ENCODE peak calls at places on chromosomes 7 and 10, in five cellular contexts. One of them, this sample, is unnamed.

GRCh38 chr7:98616381-98617050 is 569 bp upstream of the NPTX2 start:
- DNase-seq in K562: no peak
- DNase-seq in HepG2: no peak
- DNase-seq in WTC11: peak
- DNase-seq in H1: peak
- DNase-seq in this sample: no peak

GRCh38 chr10:119657725-119658124 is 6.5 kb downstream of the BAG3 start:
- DNase-seq in HepG2: no peak
- DNase-seq in WTC11: no peak
- DNase-seq in K562: no peak
- DNase-seq in H1: no peak
- DNase-seq in this sample: no peak

GRCh38 chr10:131727612-131728011 is 173.2 kb upstream of the PPP2R2D start:
- DNase-seq in WTC11: no peak
- DNase-seq in K562: no peak
- DNase-seq in HepG2: no peak
- DNase-seq in H1: no peak
- DNase-seq in this sample: no peak

GRCh38 chr10:16717617-16718395 is 99.4 kb downstream of the RSU1 start:
- DNase-seq in K562: no peak
- DNase-seq in HepG2: no peak
- DNase-seq in WTC11: no peak
- DNase-seq in H1: no peak
- DNase-seq in this sample: no peak

GRCh38 chr7:116672596-116673503 is 854 bp downstream of the MET start:
- DNase-seq in WTC11: peak
- DNase-seq in HepG2: peak
- DNase-seq in K562: no peak
- DNase-seq in H1: no peak
- DNase-seq in this sample: no peak

GRCh38 chr10:48634198-48634983 is 29.5 kb upstream of the ARHGAP22 start:
- DNase-seq in K562: no peak
- DNase-seq in HepG2: no peak
- DNase-seq in H1: no peak
- DNase-seq in WTC11: no peak
- DNase-seq in this sample: peak

GRCh38 chr7:157690058-157690832 is 353.4 kb downstream of the DNAJB6 start:
- DNase-seq in K562: no peak
- DNase-seq in H1: peak
- DNase-seq in WTC11: peak
- DNase-seq in HepG2: no peak
- DNase-seq in this sample: no peak

GRCh38 chr7:30159698-30160143 is 24.9 kb downstream of the MTURN start:
- DNase-seq in K562: peak
- DNase-seq in HepG2: peak
- DNase-seq in H1: no peak
- DNase-seq in WTC11: no peak
- DNase-seq in this sample: no peak

GRCh38 chr10:8386781-8387180 is 332.3 kb downstream of the GATA3 start:
- DNase-seq in H1: no peak
- DNase-seq in WTC11: no peak
- DNase-seq in HepG2: no peak
- DNase-seq in K562: no peak
- DNase-seq in this sample: no peak

GRCh38 chr7:116315293-116315692 is 105.0 kb downstream of the TES start:
- DNase-seq in WTC11: no peak
- DNase-seq in K562: no peak
- DNase-seq in HepG2: no peak
- DNase-seq in H1: no peak
- DNase-seq in this sample: no peak

GRCh38 chr7:69504733-69505132 is 93.5 kb upstream of the AUTS2 start:
- DNase-seq in HepG2: no peak
- DNase-seq in WTC11: no peak
- DNase-seq in K562: no peak
- DNase-seq in H1: no peak
- DNase-seq in this sample: no peak

GRCh38 chr10:101052285-101052684 is 9.5 kb upstream of the KAZALD1 start:
- DNase-seq in K562: no peak
- DNase-seq in H1: no peak
- DNase-seq in WTC11: no peak
- DNase-seq in HepG2: no peak
- DNase-seq in this sample: no peak
- TF ChIP-seq ATF2 in K562: no peak
- TF ChIP-seq ATF2 in H1: no peak
- TF ChIP-seq ATF2 in WTC11: no peak
- TF ChIP-seq ATF2 in HepG2: no peak
- TF ChIP-seq ATF2 in this sample: no peak

GRCh38 chr7:90111-91063 is 102.0 kb upstream of the FAM20C start:
- DNase-seq in K562: no peak
- DNase-seq in HepG2: no peak
- DNase-seq in WTC11: no peak
- DNase-seq in H1: peak
- DNase-seq in this sample: no peak
- TF ChIP-seq ATF2 in K562: no peak
- TF ChIP-seq ATF2 in HepG2: no peak
- TF ChIP-seq ATF2 in WTC11: no peak
- TF ChIP-seq ATF2 in H1: no peak
- TF ChIP-seq ATF2 in this sample: no peak

GRCh38 chr10:104333037-104333727 is 5.1 kb downstream of the ITPRIP start:
- DNase-seq in H1: no peak
- DNase-seq in WTC11: no peak
- DNase-seq in K562: peak
- DNase-seq in HepG2: no peak
- DNase-seq in this sample: no peak
- TF ChIP-seq ATF2 in H1: no peak
- TF ChIP-seq ATF2 in WTC11: no peak
- TF ChIP-seq ATF2 in K562: no peak
- TF ChIP-seq ATF2 in HepG2: no peak
- TF ChIP-seq ATF2 in this sample: no peak

GRCh38 chr7:149735779-149736477 is 37.5 kb downstream of the ZNF467 start:
- DNase-seq in K562: no peak
- DNase-seq in WTC11: no peak
- DNase-seq in HepG2: no peak
- DNase-seq in H1: peak
- DNase-seq in this sample: no peak
- TF ChIP-seq ATF2 in K562: no peak
- TF ChIP-seq ATF2 in WTC11: no peak
- TF ChIP-seq ATF2 in HepG2: no peak
- TF ChIP-seq ATF2 in H1: no peak
- TF ChIP-seq ATF2 in this sample: no peak

This sample was measured in GM12878.